ENCODE peak calls at places on chromosome 18, in six cellular contexts. T is omental fat pad; S is stimulated activated CD8-positive, alpha-beta memory T cell treated with anti-CD3 and anti-CD28 coated beads, Interleukin-15, amount 100 ng/mL, for 48 hours; B is transverse colon; O is activated CD8-positive, alpha-beta memory T cell treated with anti-CD3 and anti-CD28 coated beads, Interleukin-2, amount 10 ng/mL, durations not matched to agents 7 days and 5 days; D is ecto neural progenitor cell. X is an unnamed sample.

GRCh38 chr18:8667846-8668245 is 37.5 kb upstream of the MTCL1 start:
- DNase-seq in O (no peak), B (no peak), D (no peak), T (no peak), S (no peak), X (no peak)

GRCh38 chr18:3294435-3295080 is 32.6 kb downstream of the MYL12B start:
- DNase-seq in T (no peak), B (no peak), D (no peak), S (no peak), O (no peak), X (no peak)

GRCh38 chr18:60693426-60693825 is 320.9 kb upstream of the MC4R start:
- DNase-seq in O (no peak), T (no peak), S (no peak), D (no peak), B (no peak), X (no peak)

GRCh38 chr18:58064406-58064998 is 20.5 kb downstream of the NEDD4L start:
- DNase-seq in B (no peak), S (no peak), O (no peak), D (no peak), T (no peak), X (no peak)

GRCh38 chr18:39305756-39306155 is 1740.2 kb upstream of the CELF4 start:
- DNase-seq in S (no peak), B (no peak), T (no peak), D (no peak), O (no peak), X (no peak)

GRCh38 chr18:58105206-58105907 is 61.3 kb downstream of the NEDD4L start:
- DNase-seq in O (no peak), D (no peak), T (no peak), S (no peak), B (no peak), X (no peak)

GRCh38 chr18:49247786-49248185 is 212.7 kb downstream of the DYM start:
- DNase-seq in D (no peak), B (no peak), T (no peak), O (no peak), S (no peak), X (no peak)

GRCh38 chr18:31487251-31488015 is 10.5 kb upstream of the DSG2 start:
- DNase-seq in O (no peak), S (no peak), T (no peak), B (no peak), D (no peak), X (no peak)

GRCh38 chr18:68431111-68431921 is 283.6 kb downstream of the TMX3 start:
- DNase-seq in O (no peak), D (no peak), T (no peak), S (no peak), B (no peak), X (no peak)

GRCh38 chr18:41128545-41128944 is 826.5 kb upstream of the PIK3C3 start:
- DNase-seq in O (no peak), B (no peak), T (no peak), S (no peak), D (no peak), X (no peak)

GRCh38 chr18:10143601-10144000 is 229.8 kb downstream of the VAPA start:
- DNase-seq in T (no peak), D (no peak), O (no peak), S (no peak), B (no peak), X (no peak)

GRCh38 chr18:33369711-33370449 is 70.6 kb downstream of the CCDC178 start:
- DNase-seq in O (no peak), B (no peak), S (no peak), T (no peak), D (no peak), X (no peak)

GRCh38 chr18:23108496-23108895 is 26.8 kb upstream of the CABLES1 start:
- DNase-seq in B (no peak), S (no peak), T (no peak), D (no peak), O (no peak), X (no peak)

GRCh38 chr18:63730788-63731187 is 28.0 kb downstream of the SERPINB11 start:
- DNase-seq in B (no peak), D (no peak), S (no peak), T (no peak), O (no peak), X (no peak)

GRCh38 chr18:50142441-50143120 is 52.4 kb downstream of the MYO5B start:
- DNase-seq in B (no peak), O (no peak), S (no peak), T (no peak), D (no peak), X (no peak)

GRCh38 chr18:32093106-32093511 is 1.4 kb downstream of the RNF138 start:
- DNase-seq in D (peak), B (peak), T (no peak), S (no peak), O (peak), X (peak)

GRCh38 chr18:78776706-78777105 is 202.9 kb upstream of the SALL3 start:
- DNase-seq in O (no peak), T (no peak), D (no peak), B (peak), S (no peak), X (peak)

GRCh38 chr18:23276456-23276855 is 141.2 kb downstream of the CABLES1 start:
- DNase-seq in T (no peak), B (no peak), D (no peak), O (no peak), S (no peak), X (no peak)

GRCh38 chr18:36895606-36896005 is 66.7 kb downstream of the KIAA1328 start:
- DNase-seq in T (no peak), B (no peak), O (no peak), S (no peak), D (no peak), X (no peak)

GRCh38 chr18:58364867-58365533 is 263.9 kb downstream of the ALPK2 start:
- DNase-seq in T (no peak), B (no peak), D (peak), S (no peak), O (no peak), X (no peak)

GRCh38 chr18:3449702-3450357 is at the start of gene TGIF1:
- DNase-seq in S (peak), T (peak), B (peak), D (peak), O (peak), X (peak)

X was measured in left colon.